ENCODE peak calls at places on chromosome 4, in five cellular contexts. M is upper lobe of right lung, J is fibroblast of the aortic adventitia, F is BJ, Q is prostate gland. C is an unnamed sample.

GRCh38 chr4:184548651-184549341 is 74.4 kb upstream of the IRF2 start:
- DNase-seq in Q (no peak), M (no peak), J (no peak), F (no peak), C (no peak)

GRCh38 chr4:71545168-71545567 is 206.3 kb downstream of the SLC4A4 start:
- DNase-seq in F (peak), Q (no peak), J (peak), M (no peak), C (peak)

GRCh38 chr4:15341733-15342300 is 86.0 kb upstream of the C1QTNF7 start:
- DNase-seq in F (no peak), M (no peak), Q (no peak), J (no peak), C (no peak)

GRCh38 chr4:7941111-7942018 is 1.7 kb upstream of the AFAP1 start:
- DNase-seq in F (no peak), M (no peak), J (no peak), Q (peak), C (no peak)

GRCh38 chr4:145984563-145984962 is 45.9 kb upstream of the ZNF827 start:
- DNase-seq in M (no peak), F (no peak), Q (no peak), J (no peak), C (no peak)

GRCh38 chr4:128921954-128922353 is 112.5 kb downstream of the JADE1 start:
- DNase-seq in Q (no peak), F (no peak), M (no peak), J (no peak), C (no peak)

GRCh38 chr4:15037923-15038541 is 35.8 kb downstream of the CPEB2 start:
- DNase-seq in M (no peak), Q (no peak), F (no peak), J (peak), C (no peak)

GRCh38 chr4:165944900-165945299 is 71.9 kb downstream of the TLL1 start:
- DNase-seq in J (no peak), M (no peak), Q (no peak), F (no peak), C (no peak)

GRCh38 chr4:144647095-144647959 is 1.4 kb downstream of the HHIP start:
- DNase-seq in J (peak), Q (no peak), F (no peak), M (no peak), C (no peak)

GRCh38 chr4:155757745-155758265 is 1.0 kb upstream of the GUCY1B1 start:
- DNase-seq in J (no peak), Q (no peak), F (no peak), M (no peak), C (no peak)

DNA sequence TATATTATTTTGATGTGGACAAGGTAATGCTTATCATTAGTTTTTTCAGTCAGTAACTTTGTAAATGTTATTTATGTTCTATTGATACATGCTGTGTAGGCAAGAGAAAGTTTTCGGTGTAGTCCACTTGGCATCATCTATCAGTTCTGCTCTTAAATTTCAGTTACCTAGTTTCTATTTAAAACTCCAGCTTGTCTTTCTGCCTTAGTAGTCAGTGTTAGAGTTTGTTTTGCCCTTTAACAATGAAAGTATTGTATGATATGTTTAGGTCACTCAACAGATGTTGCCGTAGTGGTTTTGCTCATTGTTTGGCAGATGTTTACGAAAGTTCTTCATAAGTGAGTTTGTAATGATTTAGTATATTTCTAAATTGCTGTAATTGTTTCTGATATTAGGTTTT is 34.9 kb upstream of the FHDC1 start:
- DNase-seq in J (no peak), Q (no peak), F (no peak), M (no peak), C (no peak)
- TF ChIP-seq CTCF in J (no peak), Q (no peak), F (no peak), M (no peak), C (no peak)

GRCh38 chr4:174521800-174522182 is 497 bp downstream of the HPGD start:
- DNase-seq in J (no peak), F (no peak), Q (peak), M (peak), C (no peak)
- TF ChIP-seq CTCF in J (no peak), F (no peak), Q (no peak), M (no peak), C (no peak)

DNA sequence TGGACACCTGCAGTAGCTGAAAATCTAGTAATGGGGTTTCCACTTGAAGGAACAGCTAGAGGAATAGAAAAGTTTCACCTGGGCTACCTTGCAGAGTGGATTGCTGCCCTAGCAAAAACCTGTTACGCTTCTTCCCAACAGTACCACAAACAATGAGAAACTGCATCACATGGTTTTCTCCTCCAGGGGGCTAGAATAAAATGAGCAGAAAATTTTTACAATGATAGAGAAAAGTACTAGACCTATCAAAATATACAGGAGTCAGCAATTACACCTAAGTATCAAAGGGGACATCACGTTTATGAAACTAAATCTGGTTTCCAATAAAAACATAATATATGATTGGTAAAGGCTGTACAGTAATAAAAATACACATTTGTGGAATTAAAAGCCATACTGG is 423.1 kb upstream of the PITX2 start:
- DNase-seq in J (no peak), M (no peak), Q (no peak), F (no peak), C (no peak)
- TF ChIP-seq CTCF in J (no peak), M (no peak), Q (no peak), F (no peak), C (peak)

GRCh38 chr4:108155373-108155772 is 13.4 kb downstream of the LEF1 start:
- DNase-seq in F (no peak), Q (no peak), M (no peak), J (no peak), C (no peak)
- TF ChIP-seq CTCF in F (no peak), Q (no peak), M (no peak), J (no peak), C (no peak)

DNA sequence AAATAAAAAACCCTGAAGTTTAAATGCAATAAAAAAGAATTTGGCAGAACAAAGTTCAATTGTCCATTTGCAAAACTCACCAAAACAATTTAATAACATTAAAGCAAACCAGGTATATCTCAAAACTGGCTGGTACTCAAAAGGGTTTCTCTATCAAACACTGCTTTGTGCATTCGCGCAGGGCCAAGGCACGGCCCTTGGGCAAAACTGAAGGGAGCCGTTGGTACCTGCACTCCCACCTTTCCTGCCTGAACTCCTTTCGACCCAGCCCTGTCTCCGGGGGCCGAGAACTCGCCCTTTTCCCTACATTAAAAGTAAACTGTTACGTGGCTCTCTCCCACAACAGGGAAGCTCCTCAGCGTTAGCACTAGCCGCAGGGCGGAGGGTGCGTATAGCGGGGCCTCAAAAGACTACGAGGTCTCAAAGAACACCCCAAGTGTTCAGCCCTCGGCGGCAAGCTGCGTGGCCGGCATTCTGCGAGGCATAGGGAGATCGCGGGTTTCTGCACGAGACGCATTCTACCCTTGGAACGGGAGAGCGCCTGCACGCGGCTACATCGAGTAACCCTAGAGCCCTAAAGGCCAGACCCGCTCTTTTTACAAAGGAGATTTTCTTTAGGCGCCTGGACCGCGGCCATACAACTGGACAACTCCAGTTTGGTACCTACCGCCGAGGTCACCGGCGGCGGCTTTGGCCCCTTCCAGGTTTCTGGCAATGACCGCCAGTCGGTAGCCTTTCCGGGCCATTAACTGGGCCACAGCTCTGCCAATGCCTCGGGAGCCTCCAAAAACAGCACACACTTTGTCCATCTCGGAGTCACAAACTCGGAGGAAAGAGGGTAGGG is 552 bp downstream of the CBR4 start:
- DNase-seq in Q (peak), J (peak), F (no peak), M (peak), C (peak)
- TF ChIP-seq CTCF in Q (no peak), J (peak), F (peak), M (no peak), C (peak)

DNA sequence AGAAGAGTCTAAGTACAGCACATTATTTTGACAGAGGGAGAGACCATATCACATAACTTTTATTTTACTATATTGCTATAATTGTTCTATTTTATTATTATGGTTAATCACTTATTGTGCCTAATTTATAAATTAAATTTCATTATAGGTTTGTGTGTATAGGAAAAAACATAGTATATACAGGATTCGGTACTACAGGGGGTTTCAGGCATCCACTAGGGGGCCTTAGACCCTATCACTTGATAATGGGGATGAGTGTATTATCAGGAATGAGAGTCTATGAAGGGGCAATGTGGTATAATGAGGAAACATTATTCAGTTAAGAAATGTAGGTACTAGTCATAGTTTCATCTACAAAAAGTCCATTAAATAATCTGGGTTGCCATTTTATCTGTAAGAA is 833.1 kb downstream of the C4orf33 start:
- DNase-seq in Q (no peak), F (no peak), J (no peak), M (no peak), C (no peak)
- TF ChIP-seq CTCF in Q (no peak), F (no peak), J (no peak), M (peak), C (peak)

DNA sequence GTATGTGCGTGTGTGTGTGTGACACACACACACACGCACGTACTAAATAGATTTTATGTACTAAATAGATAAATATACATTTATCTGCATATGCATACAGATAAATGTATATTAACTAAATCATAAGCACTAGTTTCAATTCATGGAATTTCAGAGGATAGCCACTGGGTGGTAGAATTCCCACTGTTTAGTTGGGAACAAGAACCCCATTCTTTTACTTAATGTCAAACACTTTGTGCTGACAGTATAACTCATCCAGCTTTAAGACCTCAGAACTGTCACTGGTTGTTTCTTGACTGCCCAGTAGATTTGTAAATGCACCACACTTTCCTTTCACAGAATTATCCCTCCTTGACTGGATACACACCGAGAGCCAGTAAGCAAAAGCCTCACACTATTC is 32.5 kb downstream of the PPARGC1A start:
- DNase-seq in F (no peak), M (no peak), Q (no peak), J (peak), C (no peak)
- TF ChIP-seq CTCF in F (peak), M (peak), Q (no peak), J (no peak), C (no peak)

GRCh38 chr4:149031399-149031798 is 589.2 kb upstream of the NR3C2 start:
- DNase-seq in Q (no peak), J (peak), F (no peak), M (no peak), C (no peak)
- TF ChIP-seq CTCF in Q (no peak), J (peak), F (peak), M (peak), C (peak)